ENCODE peak calls at places on chromosomes 1 and 21, in ten cellular contexts. F is GM12865, M is bronchial epithelial cell, Q is heart right ventricle, J is lower leg skin, S is cardiac fibroblast, I is transverse colon, T is GM12864, N is endothelial cell of umbilical vein, E is DND-41. Y is an unnamed sample.

GRCh38 chr1:6145864-6146410 is 34.2 kb downstream of the CHD5 start:
- DNase-seq in F (no peak), M (no peak), Q (no peak), J (no peak), S (no peak), I (no peak), T (no peak), N (no peak), E (no peak), Y (no peak)

GRCh38 chr21:42193131-42193671 is 25.7 kb upstream of the ABCG1 start:
- DNase-seq in F (no peak), M (no peak), Q (no peak), J (no peak), S (peak; percentile 82), I (no peak), T (no peak), N (peak; percentile 27), E (peak; percentile 69), Y (peak; percentile 48)

GRCh38 chr1:102593276-102593675 is 515.0 kb downstream of the COL11A1 start:
- DNase-seq in F (no peak), M (peak; percentile 10), Q (no peak), J (no peak), S (no peak), I (no peak), T (no peak), N (no peak), E (no peak), Y (no peak)

GRCh38 chr1:91670781-91671180 is 170.1 kb downstream of the CDC7 start:
- DNase-seq in F (no peak), M (no peak), Q (no peak), J (no peak), S (no peak), I (no peak), T (no peak), N (no peak), E (no peak), Y (no peak)

GRCh38 chr1:204320413-204320812 is 39.3 kb downstream of the PLEKHA6 start:
- DNase-seq in F (no peak), M (peak; percentile 89), Q (no peak), J (no peak), S (peak; percentile 56), I (no peak), T (no peak), N (no peak), E (no peak), Y (peak; percentile 79)

GRCh38 chr21:44024257-44024656 is 12.1 kb downstream of the TRAPPC10 start:
- DNase-seq in F (no peak), M (no peak), Q (no peak), J (no peak), S (no peak), I (no peak), T (no peak), N (no peak), E (no peak), Y (no peak)

GRCh38 chr1:43842099-43842498 is 91.5 kb upstream of the ARTN start:
- DNase-seq in F (no peak), M (no peak), Q (no peak), J (no peak), S (no peak), I (no peak), T (no peak), N (no peak), E (no peak), Y (no peak)

GRCh38 chr1:78225153-78225552 is 179.4 kb downstream of the GIPC2 start:
- DNase-seq in F (no peak), M (peak; percentile 30), Q (no peak), J (no peak), S (no peak), I (no peak), T (no peak), N (no peak), E (no peak), Y (no peak)

GRCh38 chr1:47823016-47823843 is 174.0 kb downstream of the TRABD2B start:
- DNase-seq in F (no peak), M (no peak), Q (no peak), J (no peak), S (no peak), I (no peak), T (no peak), N (no peak), E (no peak), Y (no peak)

GRCh38 chr1:978069-978834 is 3.6 kb downstream of the PERM1 start:
- DNase-seq in F (no peak), M (no peak), Q (peak; percentile 66), J (no peak), S (no peak), I (no peak), T (no peak), N (no peak), E (no peak), Y (no peak)

GRCh38 chr1:168443899-168444298 is 99.9 kb downstream of the XCL2 start:
- DNase-seq in F (peak; percentile 22), M (no peak), Q (no peak), J (no peak), S (no peak), I (no peak), T (no peak), N (no peak), E (peak; percentile 25), Y (no peak)

GRCh38 chr1:198829948-198830347 is 191.1 kb downstream of the PTPRC start:
- DNase-seq in F (peak; percentile 47), M (peak; percentile 5), Q (no peak), J (no peak), S (peak; percentile 32), I (no peak), T (no peak), N (peak; percentile 66), E (no peak), Y (peak; percentile 27)
- TF ChIP-seq CTCF in F (peak; percentile 33), M (no peak), Q (peak; percentile 19), J (no peak), S (peak; percentile 32), I (no peak), T (peak; percentile 27), N (peak; percentile 25), E (peak; percentile 44), Y (peak; percentile 40)

DNA sequence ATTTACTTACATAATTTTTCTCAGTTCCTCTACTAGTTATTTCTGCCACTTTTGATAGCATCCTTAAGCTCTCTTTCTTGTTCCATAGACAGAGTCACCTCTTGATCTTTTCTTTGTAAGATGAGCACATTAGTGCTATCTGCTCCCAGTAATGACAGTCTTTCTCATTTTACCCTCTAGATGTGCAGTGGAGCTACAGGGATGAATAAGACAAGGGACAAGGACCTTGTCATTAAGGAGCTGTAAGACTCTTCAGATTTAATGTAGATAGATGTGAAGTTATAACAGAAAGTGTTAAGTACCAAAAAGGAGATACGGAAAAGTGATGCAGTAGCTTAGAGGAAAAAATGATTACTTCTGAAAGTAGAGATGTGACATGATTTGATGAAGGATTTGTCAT is 20.4 kb downstream of the SCP2 start:
- DNase-seq in F (no peak), M (no peak), Q (no peak), J (no peak), S (no peak), I (no peak), T (no peak), N (no peak), E (no peak), Y (no peak)
- H3K4me3 ChIP-seq in F (no peak overlapping the region), M (no peak overlapping the region), Q (no peak overlapping the region), J (no peak overlapping the region), S (no peak overlapping the region), I (no peak overlapping the region), T (no peak overlapping the region), N (no peak overlapping the region), E (no peak overlapping the region), Y (no peak overlapping the region)

GRCh38 chr21:37546299-37546908 is 179.8 kb downstream of the DYRK1A start:
- DNase-seq in F (no peak), M (no peak), Q (no peak), J (no peak), S (no peak), I (no peak), T (no peak), N (no peak), E (no peak), Y (no peak)
- TF ChIP-seq CTCF in F (no peak), M (no peak), Q (no peak), J (no peak), S (no peak), I (no peak), T (no peak), N (no peak), E (no peak), Y (no peak)

GRCh38 chr1:21574464-21575151 is 65.4 kb downstream of the ALPL start:
- DNase-seq in F (no peak), M (no peak), Q (peak; percentile 82), J (no peak), S (peak; percentile 87), I (no peak), T (no peak), N (no peak), E (no peak), Y (no peak)
- H3K4me3 ChIP-seq in F (no peak overlapping the region), M (no peak overlapping the region), Q (peak overlapping the region; percentile 13), J (no peak overlapping the region), S (no peak overlapping the region), I (no peak overlapping the region), T (no peak overlapping the region), N (no peak overlapping the region), E (no peak overlapping the region), Y (no peak overlapping the region)

DNA sequence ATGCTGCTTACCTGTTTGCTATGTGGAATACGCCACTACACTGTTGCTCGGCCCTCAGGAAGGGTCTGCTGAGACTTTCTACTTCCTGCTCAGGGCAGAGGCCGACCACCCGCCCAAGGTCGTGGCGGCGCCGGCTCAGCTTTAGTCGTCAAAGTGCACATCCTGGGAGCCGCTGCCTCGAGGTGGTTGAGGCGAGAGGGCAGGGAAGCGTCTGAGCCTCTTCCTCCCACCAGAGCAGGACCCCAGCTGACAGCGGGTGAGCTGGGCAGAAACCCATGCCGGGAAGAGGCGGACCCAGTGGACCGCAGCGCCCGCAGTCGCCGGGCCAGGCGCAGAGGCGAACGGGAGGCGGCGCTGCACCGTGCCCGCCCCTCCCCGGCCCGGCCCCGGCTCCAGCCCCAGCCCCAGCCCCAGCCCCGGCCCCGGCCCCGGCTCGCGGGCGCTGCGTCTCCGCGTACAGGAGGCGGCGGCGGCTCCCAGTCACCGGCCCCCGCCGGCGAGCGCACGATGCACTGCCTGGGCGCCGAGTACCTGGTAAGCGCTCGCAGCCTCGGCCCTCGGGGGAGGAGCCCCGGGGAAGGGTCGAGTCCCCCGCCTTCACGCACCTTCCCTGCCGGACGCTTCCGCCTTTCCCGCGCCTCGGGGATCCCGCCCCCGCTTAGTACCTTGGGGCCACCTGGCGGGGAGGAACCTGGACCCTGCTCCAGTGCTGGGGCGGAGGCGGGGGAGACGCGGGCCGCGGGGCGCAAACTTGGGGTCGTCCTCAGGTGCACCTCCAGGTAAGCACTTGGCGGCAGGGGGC is at the start of gene SLC44A3:
- DNase-seq in F (peak; percentile 4), M (no peak), Q (peak; percentile 54), J (no peak), S (peak; percentile 28), I (peak; percentile 65), T (no peak), N (peak; percentile 33), E (no peak), Y (peak; percentile 55)
- TF ChIP-seq CTCF in F (no peak), M (peak; percentile 51), Q (peak; percentile 17), J (no peak), S (peak; percentile 18), I (no peak), T (no peak), N (peak; percentile 45), E (no peak), Y (peak; percentile 34)

GRCh38 chr21:27326293-27326692 is 359.4 kb upstream of the ADAMTS5 start:
- DNase-seq in F (no peak), M (peak; percentile 2), Q (no peak), J (no peak), S (no peak), I (no peak), T (no peak), N (no peak), E (no peak), Y (peak; percentile 43)
- H3K4me3 ChIP-seq in F (no peak overlapping the region), M (no peak overlapping the region), Q (no peak overlapping the region), J (no peak overlapping the region), S (no peak overlapping the region), I (no peak overlapping the region), T (no peak overlapping the region), N (no peak overlapping the region), E (no peak overlapping the region), Y (no peak overlapping the region)

GRCh38 chr1:26695417-26696190 is at the start of gene ARID1A:
- DNase-seq in F (peak; percentile 99), M (peak; percentile 84), Q (peak; percentile 97), J (peak; percentile 94), S (peak; percentile 98), I (peak; percentile 97), T (peak; percentile 88), N (peak; percentile 98), E (peak; percentile 97), Y (peak; percentile 98)
- TF ChIP-seq CTCF in F (no peak), M (peak; percentile 11), Q (no peak), J (no peak), S (no peak), I (no peak), T (no peak), N (peak; percentile 12), E (peak; percentile 9), Y (peak; percentile 9)

Y was measured in fibroblast of villous mesenchyme.